ENCODE peak calls at places on chromosomes 1 and 21, in six cellular contexts. Y, Z, J, G, Q and M are unnamed samples.

GRCh38 chr1:247401310-247402098 is 14.5 kb upstream of the NLRP3 start:
- DNase-seq in Z (no peak), Q (no peak), Y (no peak), G (no peak), J (no peak), M (no peak)

GRCh38 chr1:196423612-196424011 is 184.6 kb downstream of the KCNT2 start:
- DNase-seq in Z (no peak), Y (no peak), J (peak), G (no peak), Q (no peak), M (no peak)

GRCh38 chr1:63866085-63866484 is 92.3 kb downstream of the ROR1 start:
- DNase-seq in G (no peak), Y (no peak), Z (no peak), J (no peak), Q (no peak), M (no peak)

GRCh38 chr1:115139381-115139780 is 50.1 kb upstream of the TSPAN2 start:
- DNase-seq in Z (no peak), Q (no peak), Y (no peak), G (no peak), J (no peak), M (no peak)

GRCh38 chr1:10459185-10459584 is 9.4 kb downstream of the CORT start:
- DNase-seq in J (peak), Z (no peak), Q (peak), G (no peak), Y (no peak), M (peak)

GRCh38 chr1:47587891-47588582 is 150.2 kb downstream of the FOXD2 start:
- DNase-seq in Q (no peak), G (no peak), Z (no peak), J (no peak), Y (no peak), M (no peak)

GRCh38 chr1:29809446-29810120 is 573.3 kb downstream of the PTPRU start:
- DNase-seq in Y (no peak), J (no peak), Z (no peak), G (no peak), Q (no peak), M (no peak)

GRCh38 chr1:30409476-30410152 is 313.8 kb downstream of the MATN1 start:
- DNase-seq in Q (no peak), Z (no peak), Y (no peak), J (peak), G (no peak), M (no peak)

GRCh38 chr1:111603979-111604378 is 15.6 kb upstream of the RAP1A start:
- DNase-seq in G (no peak), Y (no peak), Z (no peak), Q (no peak), J (no peak), M (no peak)

GRCh38 chr1:90707363-90707710 is 9.8 kb downstream of the BARHL2 start:
- DNase-seq in Z (no peak), J (no peak), G (no peak), Q (no peak), Y (peak), M (peak)

GRCh38 chr1:109369167-109369746 is 28.5 kb downstream of the SORT1 start:
- DNase-seq in Z (no peak), G (no peak), Q (no peak), J (no peak), Y (no peak), M (no peak)

GRCh38 chr1:30919025-30919881 is 10.7 kb upstream of the SDC3 start:
- DNase-seq in G (no peak), J (peak), Z (no peak), Y (no peak), Q (peak), M (no peak)

GRCh38 chr1:154198756-154199562 is 7.1 kb upstream of the TPM3 start:
- DNase-seq in Y (peak), Q (no peak), Z (peak), G (no peak), J (no peak), M (no peak)

GRCh38 chr1:55052221-55053142 is 13.1 kb downstream of the PCSK9 start:
- DNase-seq in Y (no peak), Z (no peak), J (no peak), Q (no peak), G (no peak), M (no peak)

GRCh38 chr1:161900155-161900554 is 123.5 kb downstream of the OLFML2B start:
- DNase-seq in Y (no peak), Z (no peak), J (no peak), Q (no peak), G (no peak), M (no peak)

GRCh38 chr1:101284021-101284420 is 47.2 kb downstream of the S1PR1 start:
- DNase-seq in Z (no peak), G (no peak), Y (no peak), Q (no peak), J (no peak), M (no peak)

GRCh38 chr21:30628109-30628508 is 6.9 kb upstream of the KRTAP20-2 start:
- DNase-seq in Z (no peak), J (no peak), G (no peak), Q (no peak), Y (no peak), M (no peak)

GRCh38 chr1:3652538-3653285 is 396 bp downstream of the TP73 start:
- DNase-seq in G (no peak), Q (no peak), Y (peak), Z (no peak), J (no peak), M (no peak)

GRCh38 chr1:201216395-201217085 is 25.9 kb downstream of the IGFN1 start:
- DNase-seq in J (no peak), Y (no peak), G (no peak), Z (no peak), Q (no peak), M (no peak)

GRCh38 chr1:44038876-44039657 is 7.8 kb upstream of the SLC6A9 start:
- DNase-seq in G (no peak), J (no peak), Z (no peak), Q (no peak), Y (no peak), M (no peak)

GRCh38 chr21:39720126-39720778 is 24.7 kb upstream of the IGSF5 start:
- DNase-seq in G (no peak), Y (no peak), Z (no peak), Q (no peak), J (peak), M (no peak)

GRCh38 chr21:45125347-45125746 is 51.0 kb downstream of the ADARB1 start:
- DNase-seq in J (no peak), Q (no peak), Z (no peak), G (no peak), Y (no peak), M (no peak)

GRCh38 chr1:145985502-145986439 is 10.6 kb downstream of the TXNIP start:
- DNase-seq in Q (no peak), G (no peak), J (no peak), Z (no peak), Y (no peak), M (peak)

GRCh38 chr1:208536176-208536575 is 292.0 kb upstream of the PLXNA2 start:
- DNase-seq in Z (no peak), J (no peak), G (no peak), Y (no peak), Q (no peak), M (no peak)

GRCh38 chr1:38613996-38614395 is 245.6 kb downstream of the RRAGC start:
- DNase-seq in Y (no peak), G (no peak), Z (peak), Q (no peak), J (no peak), M (no peak)